ENCODE peak calls at places on chromosomes 2 and 18, in seven cellular contexts. K is HCT116, L is A549, O is K562, X is HepG2, C is endothelial cell of umbilical vein, U is GM12878. G is an unnamed sample.

GRCh38 chr18:59783138-59783537 is 85.9 kb upstream of the CCBE1 start:
- DNase-seq in K (peak; percentile 85), L (peak; percentile 74), O (peak; percentile 11), X (peak; percentile 72), C (peak; percentile 30), U (peak; percentile 9), G (peak; percentile 74)

GRCh38 chr2:173750332-173750731 is 214.8 kb downstream of the SP3 start:
- DNase-seq in K (no peak), L (no peak), O (no peak), X (no peak), C (peak; percentile 30), U (no peak), G (peak; percentile 25)

GRCh38 chr2:65045651-65046050 is 10.6 kb upstream of the CEP68 start:
- DNase-seq in K (no peak), L (no peak), O (no peak), X (no peak), C (no peak), U (no peak), G (peak; percentile 30)

GRCh38 chr18:79506191-79507075 is 110.7 kb downstream of the NFATC1 start:
- DNase-seq in K (no peak), L (no peak), O (no peak), X (no peak), C (no peak), U (no peak), G (no peak)

GRCh38 chr2:20933692-20934091 is 110.2 kb downstream of the APOB start:
- DNase-seq in K (no peak), L (no peak), O (no peak), X (no peak), C (no peak), U (no peak), G (no peak)

GRCh38 chr2:36476411-36476810 is 120.8 kb downstream of the CRIM1 start:
- DNase-seq in K (no peak), L (no peak), O (no peak), X (no peak), C (peak; percentile 51), U (no peak), G (no peak)

GRCh38 chr2:222943820-222944219 is 83.0 kb downstream of the ACSL3 start:
- DNase-seq in K (no peak), L (no peak), O (no peak), X (no peak), C (no peak), U (no peak), G (peak; percentile 63)

GRCh38 chr2:173079968-173080860 is 4.6 kb downstream of the MAP3K20 start:
- DNase-seq in K (no peak), L (peak; percentile 66), O (no peak), X (no peak), C (no peak), U (no peak), G (peak; percentile 97)

GRCh38 chr2:238698451-238699306 is 149.2 kb upstream of the TWIST2 start:
- DNase-seq in K (no peak), L (no peak), O (no peak), X (no peak), C (no peak), U (no peak), G (no peak)

GRCh38 chr18:51110073-51110797 is 80.2 kb downstream of the SMAD4 start:
- DNase-seq in K (no peak), L (peak; percentile 31), O (peak; percentile 72), X (peak; percentile 15), C (peak; percentile 20), U (no peak), G (peak; percentile 5)

GRCh38 chr18:427005-427404 is 73.5 kb downstream of the COLEC12 start:
- DNase-seq in K (no peak), L (peak; percentile 4), O (no peak), X (no peak), C (no peak), U (no peak), G (peak; percentile 82)

GRCh38 chr2:10514743-10515142 is 66.6 kb upstream of the ODC1 start:
- DNase-seq in K (no peak), L (peak; percentile 82), O (no peak), X (no peak), C (no peak), U (no peak), G (peak; percentile 92)

DNA sequence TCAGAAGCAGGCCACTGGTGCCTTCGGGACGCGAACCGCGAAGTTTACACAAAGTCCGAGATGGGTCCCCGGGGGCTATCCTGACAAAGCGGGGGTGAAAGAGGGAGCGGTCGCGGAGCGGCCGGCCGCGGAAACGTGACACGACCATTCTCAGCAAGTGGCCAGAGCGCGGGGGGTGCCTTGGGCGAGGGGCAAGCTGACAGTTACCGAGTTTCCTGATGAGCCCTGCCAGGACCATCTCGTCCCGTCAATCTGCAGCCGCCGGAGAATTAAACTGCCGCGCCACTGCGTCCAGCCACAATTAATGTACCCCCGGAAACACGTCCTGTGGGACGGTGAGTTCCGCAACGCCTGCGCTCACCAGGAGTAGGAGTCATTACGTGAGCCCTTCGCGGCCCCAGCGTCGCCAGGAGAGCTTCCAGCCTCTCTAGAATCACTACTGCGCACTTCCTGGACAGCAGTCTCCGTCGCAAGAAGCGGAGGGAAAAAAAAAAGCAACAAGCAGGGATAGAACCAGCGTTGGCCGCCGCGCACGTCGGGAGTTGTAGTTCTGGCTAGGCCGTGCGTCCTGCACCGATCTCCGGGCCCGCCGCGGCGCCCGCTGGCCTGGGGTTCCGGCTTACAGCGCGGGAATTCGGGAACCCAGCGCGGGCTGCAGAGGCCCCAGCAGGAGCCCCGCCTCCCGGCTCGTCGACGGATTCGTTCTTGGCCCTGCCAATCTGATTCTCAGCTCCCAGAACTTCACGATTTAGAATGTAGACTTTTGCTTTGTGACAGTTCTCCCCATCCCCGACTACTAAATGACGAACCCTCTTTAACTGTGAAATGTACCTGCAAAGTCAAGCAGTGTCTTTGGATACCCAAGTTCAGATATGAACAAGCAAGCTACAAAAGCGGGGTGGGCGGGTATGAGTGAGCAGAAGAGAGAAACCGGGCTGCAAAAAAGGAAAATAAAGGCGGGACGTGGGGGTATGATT is at the start of gene RTTN:
- DNase-seq in K (peak; percentile 92), L (peak; percentile 94), O (peak; percentile 85), X (peak; percentile 87), C (peak; percentile 96), U (peak; percentile 85), G (peak; percentile 94)
- TF ChIP-seq POLR2A in K (no peak), L (no peak), O (peak; percentile 75), X (peak; percentile 37), C (no peak), U (peak; percentile 83), G (no peak)

GRCh38 chr2:164993287-164994016 is 38.1 kb upstream of the SLC38A11 start:
- DNase-seq in K (no peak), L (no peak), O (no peak), X (no peak), C (no peak), U (no peak), G (no peak)

DNA sequence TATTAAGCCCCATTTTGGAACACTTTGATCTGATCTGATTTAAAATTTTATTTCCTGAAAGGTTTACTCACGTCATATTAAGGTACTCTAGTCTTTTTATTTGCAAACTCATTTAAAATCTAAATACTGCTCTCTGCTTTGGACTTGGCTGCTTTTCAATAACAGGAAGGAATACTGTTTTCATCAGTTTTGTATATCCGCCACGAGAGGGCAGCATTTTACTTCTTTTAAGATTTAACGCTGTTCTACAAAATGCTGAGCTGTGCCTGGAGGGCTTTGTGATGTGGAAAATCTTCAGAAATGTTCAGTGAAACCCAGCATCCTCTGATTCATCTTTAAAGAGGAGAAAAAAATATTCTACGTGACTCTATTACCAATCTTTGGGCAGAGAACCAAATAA is 37.5 kb upstream of the SLC38A11 start:
- DNase-seq in K (peak; percentile 58), L (peak; percentile 80), O (no peak), X (peak; percentile 80), C (peak; percentile 71), U (no peak), G (peak; percentile 89)
- H3K4me2 ChIP-seq in K (no peak overlapping the region), L (no peak overlapping the region), O (no peak overlapping the region), X (no peak overlapping the region), C (no peak overlapping the region), U (no peak overlapping the region), G (no peak overlapping the region)

GRCh38 chr18:24398515-24398914 is 891 bp upstream of the OSBPL1A start:
- DNase-seq in K (peak; percentile 45), L (no peak), O (no peak), X (no peak), C (no peak), U (no peak), G (peak; percentile 46)

GRCh38 chr18:24397694-24398365 is at the start of gene OSBPL1A:
- DNase-seq in K (peak; percentile 91), L (peak; percentile 86), O (peak; percentile 81), X (peak; percentile 28), C (peak; percentile 95), U (no peak), G (peak; percentile 85)

GRCh38 chr18:24396082-24396623 is 1.5 kb downstream of the OSBPL1A start:
- DNase-seq in K (no peak), L (no peak), O (no peak), X (no peak), C (no peak), U (no peak), G (peak; percentile 26)

GRCh38 chr18:24395049-24395780 is 2.4 kb downstream of the OSBPL1A start:
- DNase-seq in K (no peak), L (no peak), O (no peak), X (no peak), C (no peak), U (no peak), G (peak; percentile 51)

DNA sequence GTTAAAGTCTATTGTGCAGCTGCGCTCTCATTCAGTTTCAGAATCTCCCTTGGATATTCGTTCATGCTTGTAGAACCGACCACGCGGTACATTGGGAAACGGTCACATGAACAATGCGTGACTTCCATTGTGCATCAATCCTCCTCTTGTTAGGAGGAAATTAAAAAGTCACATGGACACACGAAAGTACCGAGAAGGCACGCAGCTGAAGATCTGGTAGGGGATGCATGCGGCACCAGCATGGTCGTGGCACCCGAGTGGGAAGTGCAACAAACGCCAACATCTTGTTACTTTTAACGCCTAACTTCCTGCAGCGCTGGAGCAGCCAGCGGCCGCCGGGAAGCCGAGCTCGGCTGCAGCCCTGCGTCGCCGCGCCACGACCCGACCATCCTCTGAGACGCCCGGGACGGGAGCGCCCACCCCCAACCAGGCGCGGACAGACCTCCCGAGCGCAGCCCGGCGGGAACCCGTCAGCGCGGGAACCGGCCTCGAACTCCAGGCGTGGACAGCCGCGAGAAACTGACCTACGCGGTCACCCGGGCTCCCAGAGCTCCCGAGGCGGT is 412 bp downstream of the OSBPL1A start:
- DNase-seq in K (peak; percentile 45), L (peak; percentile 68), O (no peak), X (no peak), C (peak; percentile 86), U (no peak), G (peak; percentile 78)
- TF ChIP-seq POLR2A in K (no peak), L (no peak), O (no peak), X (no peak), C (no peak), U (no peak), G (peak; percentile 12)

GRCh38 chr18:76486600-76486999 is 8.4 kb downstream of the ZNF516 start:
- DNase-seq in K (no peak), L (no peak), O (no peak), X (no peak), C (no peak), U (no peak), G (no peak)

GRCh38 chr18:76488190-76488589 is 6.9 kb downstream of the ZNF516 start:
- DNase-seq in K (no peak), L (no peak), O (no peak), X (no peak), C (no peak), U (no peak), G (peak; percentile 52)

GRCh38 chr18:76487076-76487475 is 8.0 kb downstream of the ZNF516 start:
- DNase-seq in K (no peak), L (no peak), O (no peak), X (no peak), C (no peak), U (no peak), G (peak; percentile 51)

GRCh38 chr18:76489081-76489480 is 6.0 kb downstream of the ZNF516 start:
- DNase-seq in K (no peak), L (no peak), O (no peak), X (no peak), C (no peak), U (no peak), G (peak; percentile 27)

GRCh38 chr18:76487782-76488181 is 7.3 kb downstream of the ZNF516 start:
- DNase-seq in K (no peak), L (no peak), O (no peak), X (no peak), C (no peak), U (no peak), G (no peak)
- H3K4me2 ChIP-seq in K (no peak overlapping the region), L (no peak overlapping the region), O (no peak overlapping the region), X (peak overlapping the region; percentile 33), C (no peak overlapping the region), U (peak overlapping the region; percentile 69), G (peak overlapping the region; percentile 63)